ENCODE peak calls at places on chromosomes 4 and X, in six cellular contexts. H is DND-41, F is psoas muscle, J is lower lobe of right lung, A is right atrium auricular region, M is endodermal cell. O is an unnamed sample.

GRCh38 chrX:6024204-6024603 is 204.5 kb downstream of the NLGN4X start:
- DNase-seq in H (no peak), F (no peak), J (no peak), A (no peak), M (no peak), O (no peak)

GRCh38 chr4:94290245-94290644 is 52.4 kb downstream of the HPGDS start:
- DNase-seq in H (no peak), F (no peak), J (no peak), A (no peak), M (no peak), O (no peak)

GRCh38 chrX:24023972-24024664 is 2.9 kb downstream of the KLHL15 start:
- DNase-seq in H (no peak), F (no peak), J (no peak), A (no peak), M (no peak), O (no peak)

GRCh38 chr4:8274772-8275241 is 5.3 kb downstream of the HTRA3 start:
- DNase-seq in H (no peak), F (peak; percentile 95), J (peak; percentile 60), A (peak; percentile 91), M (peak; percentile 72), O (peak; percentile 87)

GRCh38 chr4:100848865-100849264 is 331.0 kb upstream of the EMCN start:
- DNase-seq in H (peak; percentile 8), F (no peak), J (no peak), A (no peak), M (peak; percentile 72), O (no peak)

GRCh38 chr4:159312236-159312635 is 209.4 kb downstream of the RAPGEF2 start:
- DNase-seq in H (no peak), F (no peak), J (no peak), A (no peak), M (no peak), O (no peak)

GRCh38 chrX:15511563-15511962 is 11.0 kb downstream of the BMX start:
- DNase-seq in H (no peak), F (no peak), J (no peak), A (no peak), M (no peak), O (no peak)

GRCh38 chr4:30789219-30789671 is 69.1 kb downstream of the PCDH7 start:
- DNase-seq in H (no peak), F (no peak), J (no peak), A (no peak), M (no peak), O (no peak)

GRCh38 chr4:180665994-180666818 is 1577.0 kb upstream of the TENM3 start:
- DNase-seq in H (peak; percentile 45), F (no peak), J (no peak), A (no peak), M (peak; percentile 70), O (no peak)

GRCh38 chr4:100348472-100348871 is 158.2 kb upstream of the DDIT4L start:
- DNase-seq in H (no peak), F (no peak), J (no peak), A (no peak), M (no peak), O (no peak)

GRCh38 chr4:124939908-124940307 is 227.4 kb upstream of the ANKRD50 start:
- DNase-seq in H (no peak), F (no peak), J (no peak), A (no peak), M (no peak), O (no peak)

GRCh38 chr4:73055241-73055897 is 14.1 kb downstream of the COX18 start:
- DNase-seq in H (no peak), F (no peak), J (no peak), A (no peak), M (no peak), O (no peak)

GRCh38 chr4:119314356-119314755 is 7.6 kb downstream of the FABP2 start:
- DNase-seq in H (no peak), F (no peak), J (no peak), A (no peak), M (peak; percentile 56), O (no peak)

GRCh38 chr4:166924456-166924855 is 309.8 kb downstream of the SPOCK3 start:
- DNase-seq in H (no peak), F (no peak), J (no peak), A (no peak), M (no peak), O (no peak)

GRCh38 chrX:121581885-121582284 is 534.5 kb downstream of the GLUD2 start:
- DNase-seq in H (no peak), F (no peak), J (no peak), A (no peak), M (no peak), O (no peak)

GRCh38 chr4:109648997-109649575 is 54.2 kb downstream of the CASP6 start:
- DNase-seq in H (no peak), F (no peak), J (no peak), A (no peak), M (no peak), O (no peak)

GRCh38 chr4:109648266-109648996 is 54.8 kb downstream of the CASP6 start:
- DNase-seq in H (no peak), F (no peak), J (no peak), A (no peak), M (no peak), O (no peak)

GRCh38 chr4:109649872-109650271 is 53.4 kb downstream of the CASP6 start:
- DNase-seq in H (no peak), F (no peak), J (no peak), A (no peak), M (no peak), O (no peak)

GRCh38 chr4:109640644-109641043 is 62.6 kb downstream of the CASP6 start:
- DNase-seq in H (no peak), F (no peak), J (no peak), A (no peak), M (no peak), O (no peak)

DNA sequence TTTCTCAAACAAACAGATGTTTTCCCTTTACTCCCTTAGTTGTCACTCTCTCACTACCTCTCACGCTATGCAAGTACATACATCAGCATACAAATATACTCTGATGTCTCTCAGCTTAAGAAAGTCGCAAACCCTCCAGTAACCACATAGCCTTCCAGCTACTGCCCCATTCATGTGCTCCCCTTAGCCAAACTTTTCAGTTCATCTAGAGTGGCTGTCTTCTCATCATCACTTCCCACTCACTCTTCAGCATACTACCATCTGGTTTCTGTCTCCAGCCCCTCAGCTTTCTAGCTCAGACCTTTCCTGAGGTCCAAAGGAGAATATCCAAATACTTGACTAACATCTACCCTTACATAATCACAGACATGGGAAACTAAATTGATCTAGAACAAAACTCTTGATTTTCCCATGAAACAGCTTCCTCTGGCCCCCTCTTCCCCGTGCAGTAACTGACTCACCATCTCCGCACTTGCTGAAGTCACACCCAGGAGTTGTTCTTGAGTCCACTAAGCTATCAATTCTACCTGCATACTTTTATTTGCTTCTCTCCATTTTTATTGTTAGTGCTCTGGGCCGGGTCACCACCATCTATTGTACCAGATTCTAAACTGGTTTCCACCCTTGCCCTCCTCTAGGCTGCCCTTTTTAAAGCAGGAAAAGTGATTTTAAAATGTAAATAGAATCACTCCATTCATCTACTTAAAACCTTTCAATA is 57.2 kb downstream of the CASP6 start:
- DNase-seq in H (no peak), F (no peak), J (no peak), A (no peak), M (no peak), O (no peak)
- H3K27ac ChIP-seq in H (no peak overlapping the region), F (no peak overlapping the region), J (no peak overlapping the region), A (no peak overlapping the region), M (no peak overlapping the region), O (no peak overlapping the region)

GRCh38 chr4:1984406-1985191 is 24.2 kb downstream of the NELFA start:
- DNase-seq in H (peak; percentile 31), F (no peak), J (no peak), A (no peak), M (no peak), O (peak; percentile 66)
- H3K27ac ChIP-seq in H (no peak overlapping the region), F (no peak overlapping the region), J (no peak overlapping the region), A (no peak overlapping the region), M (peak overlapping the region; percentile 32), O (no peak overlapping the region)

GRCh38 chrX:119132961-119133360 is 5.3 kb upstream of the KIAA1210 start:
- DNase-seq in H (no peak), F (no peak), J (no peak), A (no peak), M (no peak), O (no peak)
- H3K27ac ChIP-seq in H (no peak overlapping the region), F (no peak overlapping the region), J (no peak overlapping the region), A (no peak overlapping the region), M (no peak overlapping the region), O (no peak overlapping the region)

GRCh38 chr4:77538144-77538543 is 67.5 kb upstream of the CXCL13 start:
- DNase-seq in H (no peak), F (no peak), J (no peak), A (no peak), M (no peak), O (no peak)
- H3K27ac ChIP-seq in H (no peak overlapping the region), F (no peak overlapping the region), J (no peak overlapping the region), A (no peak overlapping the region), M (no peak overlapping the region), O (no peak overlapping the region)

GRCh38 chr4:169267070-169267469 is 3.7 kb downstream of the SH3RF1 start:
- DNase-seq in H (no peak), F (no peak), J (no peak), A (no peak), M (no peak), O (no peak)
- H3K27ac ChIP-seq in H (no peak overlapping the region), F (no peak overlapping the region), J (peak overlapping the region; percentile 91), A (no peak overlapping the region), M (no peak overlapping the region), O (no peak overlapping the region)

DNA sequence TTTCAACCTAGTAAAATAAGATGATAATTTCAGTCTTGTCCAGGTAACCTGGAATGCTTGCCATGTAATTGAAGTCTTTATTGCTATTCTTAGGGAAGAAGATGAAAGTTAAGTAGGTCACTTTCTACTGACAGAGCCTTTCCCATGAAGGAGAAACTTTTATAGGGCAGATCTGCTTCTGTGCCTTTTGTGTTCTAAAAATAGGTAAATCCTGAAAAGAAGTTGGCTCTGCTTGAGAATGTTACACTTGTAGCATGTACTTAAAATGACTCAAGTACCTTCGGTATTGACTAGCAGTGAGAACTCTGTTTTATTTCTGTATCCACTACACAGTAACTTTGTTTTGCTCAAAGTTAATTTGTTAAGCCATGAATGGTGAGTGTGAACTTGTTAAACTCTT is 52.8 kb downstream of the SEPTIN11 start:
- DNase-seq in H (no peak), F (no peak), J (no peak), A (no peak), M (no peak), O (no peak)
- H3K27ac ChIP-seq in H (no peak overlapping the region), F (peak overlapping the region; percentile 68), J (no peak overlapping the region), A (peak overlapping the region; percentile 33), M (peak overlapping the region; percentile 68), O (peak overlapping the region; percentile 38)

GRCh38 chr4:3656441-3657376 is 109.5 kb upstream of the ADRA2C start:
- DNase-seq in H (no peak), F (no peak), J (no peak), A (no peak), M (no peak), O (no peak)
- H3K27ac ChIP-seq in H (no peak overlapping the region), F (no peak overlapping the region), J (no peak overlapping the region), A (no peak overlapping the region), M (no peak overlapping the region), O (peak overlapping the region; percentile 91)

O was measured in coronary artery.